ENCODE peak calls at places on chromosomes 5 and 9, in five cellular contexts. B is psoas muscle, T is retinal pigment epithelial cell, J is NB4, Y is GM23338. H is an unnamed sample.

GRCh38 chr5:1553642-1554409 is 30.1 kb upstream of the LPCAT1 start:
- DNase-seq in J (no peak), Y (no peak), B (no peak), T (no peak), H (no peak)

GRCh38 chr5:15074651-15075050 is 203.1 kb upstream of the ANKH start:
- DNase-seq in T (no peak), B (no peak), J (no peak), Y (no peak), H (no peak)

GRCh38 chr5:141412853-141413539 is at the start of gene PCDHGA10:
- DNase-seq in T (no peak), Y (peak), B (peak), J (peak), H (no peak)

GRCh38 chr5:169054506-169054905 is 246.4 kb downstream of the SLIT3 start:
- DNase-seq in J (no peak), Y (no peak), T (no peak), B (no peak), H (no peak)

GRCh38 chr9:129840024-129840423 is 4.8 kb downstream of the USP20 start:
- DNase-seq in J (no peak), T (no peak), Y (no peak), B (no peak), H (no peak)

GRCh38 chr5:72402381-72402890 is 82.3 kb downstream of the PTCD2 start:
- DNase-seq in J (no peak), Y (no peak), T (no peak), B (no peak), H (no peak)

GRCh38 chr5:111649516-111649915 is 107.5 kb downstream of the NREP start:
- DNase-seq in B (no peak), Y (no peak), T (peak), J (no peak), H (no peak)

GRCh38 chr5:83767409-83767992 is 46.8 kb upstream of the HAPLN1 start:
- DNase-seq in Y (peak), T (no peak), B (no peak), J (peak), H (no peak)

GRCh38 chr9:132885691-132886357 is 7.1 kb downstream of the SPACA9 start:
- DNase-seq in B (no peak), T (no peak), Y (no peak), J (peak), H (no peak)

GRCh38 chr5:108148715-108149139 is 233.2 kb downstream of the FBXL17 start:
- DNase-seq in B (no peak), J (peak), Y (peak), T (no peak), H (no peak)

GRCh38 chr5:9324348-9325056 is 221.4 kb downstream of the SEMA5A start:
- DNase-seq in J (no peak), Y (no peak), B (no peak), T (peak), H (no peak)

DNA sequence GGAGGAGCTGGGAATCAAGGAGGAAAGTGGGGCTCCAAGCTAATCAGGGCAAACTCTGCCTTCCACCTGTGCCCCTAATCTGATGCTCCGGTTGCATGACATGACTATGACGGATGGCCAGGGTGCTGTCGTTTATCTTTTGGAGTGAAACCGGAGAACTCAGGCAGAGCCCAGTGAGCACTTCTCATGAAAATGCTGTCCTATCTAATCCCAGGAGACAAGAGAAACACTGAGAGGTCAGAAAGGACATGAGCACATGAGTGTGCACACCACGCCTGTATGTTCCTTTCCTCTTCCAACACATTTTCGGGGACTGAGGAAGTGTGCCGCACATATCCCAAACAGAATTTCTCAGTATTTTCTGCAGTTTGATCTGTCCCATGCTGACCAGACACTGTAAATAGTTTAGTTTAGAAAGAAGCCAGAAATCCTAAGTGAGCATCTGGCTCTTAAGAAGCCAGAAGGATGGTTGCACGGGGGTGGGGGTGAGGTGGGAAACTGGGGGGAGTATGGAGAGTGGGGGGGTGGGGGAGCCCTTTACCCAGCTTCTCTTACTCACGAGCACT is 217.1 kb downstream of the TSSK1B start:
- DNase-seq in J (no peak), T (no peak), B (no peak), Y (no peak), H (no peak)
- H3K4me3 ChIP-seq in J (no peak), T (no peak), B (peak), Y (no peak), H (no peak)

DNA sequence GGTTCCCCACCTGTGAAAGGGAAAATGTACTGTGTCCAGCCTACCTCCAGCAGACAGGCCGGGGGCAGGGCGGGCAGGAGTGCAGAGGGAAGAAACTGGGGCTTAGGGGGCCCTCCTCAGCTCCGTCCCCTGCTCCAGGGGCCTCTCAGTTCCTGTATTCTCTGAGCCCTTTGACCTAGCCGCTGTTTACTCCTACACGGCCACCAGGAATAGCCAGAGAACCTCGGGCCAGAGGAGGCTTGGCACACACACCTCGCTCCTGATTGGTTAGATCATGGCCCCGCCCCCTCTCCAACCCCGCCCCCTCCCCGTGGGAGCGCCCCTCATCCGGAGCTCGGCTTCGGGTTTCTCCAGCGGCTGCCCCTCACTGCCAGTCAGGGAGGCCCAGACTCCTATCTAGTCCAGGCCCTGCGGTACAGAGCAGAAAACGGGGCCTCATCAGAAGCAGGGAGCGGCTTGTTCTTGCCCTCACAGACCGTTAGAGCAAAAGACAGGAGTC is 2.2 kb downstream of the ST6GALNAC6 start:
- DNase-seq in J (peak), Y (peak), T (peak), B (peak), H (peak)
- H3K4me3 ChIP-seq in J (no peak), Y (peak), T (peak), B (peak), H (peak)

GRCh38 chr5:151897896-151898295 is 26.8 kb downstream of the GLRA1 start:
- DNase-seq in T (no peak), Y (no peak), J (no peak), B (no peak), H (no peak)

GRCh38 chr5:151897017-151897552 is 27.6 kb downstream of the GLRA1 start:
- DNase-seq in T (no peak), Y (no peak), J (no peak), B (no peak), H (no peak)

GRCh38 chr5:151895660-151896040 is 29.0 kb downstream of the GLRA1 start:
- DNase-seq in T (no peak), Y (no peak), B (no peak), J (no peak), H (no peak)

GRCh38 chr5:151899400-151899799 is 25.3 kb downstream of the GLRA1 start:
- DNase-seq in B (no peak), Y (no peak), J (no peak), T (no peak), H (no peak)

DNA sequence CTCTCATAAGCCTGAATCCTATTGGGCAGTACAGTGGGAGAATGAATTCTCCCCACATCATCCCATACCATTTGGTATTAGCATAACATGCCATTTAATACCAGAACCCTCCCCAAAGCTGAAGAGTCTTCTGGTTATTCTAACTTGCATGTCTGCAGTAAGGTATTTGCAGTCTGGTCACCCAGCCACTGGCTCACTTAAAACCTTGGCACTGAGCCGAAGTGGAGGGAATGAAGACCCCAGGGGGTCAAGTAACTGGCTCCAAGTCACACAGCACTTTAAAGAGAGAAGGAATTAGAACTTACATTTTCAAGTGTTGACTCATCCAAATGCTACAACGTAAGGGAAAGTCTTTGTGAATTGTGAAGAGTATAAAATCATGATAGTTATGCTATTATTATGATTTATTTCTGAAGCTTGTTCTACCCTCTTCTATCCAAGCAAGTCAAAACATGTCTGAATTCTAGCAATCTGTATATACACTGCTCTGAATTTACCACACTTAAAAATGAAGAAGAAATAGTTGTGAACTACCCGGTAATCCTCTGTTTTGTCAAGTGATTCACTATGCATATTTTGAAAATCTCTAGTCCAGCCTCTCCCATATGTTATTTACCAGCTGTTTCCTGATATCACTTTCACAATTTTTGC is 28.5 kb downstream of the GLRA1 start:
- DNase-seq in Y (peak), J (no peak), T (peak), B (no peak), H (no peak)
- H3K4me3 ChIP-seq in Y (no peak), J (no peak), T (peak), B (no peak), H (no peak)

GRCh38 chr5:142826741-142827492 is 56.7 kb downstream of the ARHGAP26 start:
- DNase-seq in T (peak), B (no peak), J (peak), Y (no peak), H (no peak)
- H3K4me3 ChIP-seq in T (no peak), B (no peak), J (no peak), Y (no peak), H (no peak)

GRCh38 chr9:21029661-21030060 is 1.8 kb downstream of the HACD4 start:
- DNase-seq in Y (no peak), J (no peak), T (no peak), B (no peak), H (no peak)
- H3K4me3 ChIP-seq in Y (no peak), J (no peak), T (no peak), B (no peak), H (no peak)

DNA sequence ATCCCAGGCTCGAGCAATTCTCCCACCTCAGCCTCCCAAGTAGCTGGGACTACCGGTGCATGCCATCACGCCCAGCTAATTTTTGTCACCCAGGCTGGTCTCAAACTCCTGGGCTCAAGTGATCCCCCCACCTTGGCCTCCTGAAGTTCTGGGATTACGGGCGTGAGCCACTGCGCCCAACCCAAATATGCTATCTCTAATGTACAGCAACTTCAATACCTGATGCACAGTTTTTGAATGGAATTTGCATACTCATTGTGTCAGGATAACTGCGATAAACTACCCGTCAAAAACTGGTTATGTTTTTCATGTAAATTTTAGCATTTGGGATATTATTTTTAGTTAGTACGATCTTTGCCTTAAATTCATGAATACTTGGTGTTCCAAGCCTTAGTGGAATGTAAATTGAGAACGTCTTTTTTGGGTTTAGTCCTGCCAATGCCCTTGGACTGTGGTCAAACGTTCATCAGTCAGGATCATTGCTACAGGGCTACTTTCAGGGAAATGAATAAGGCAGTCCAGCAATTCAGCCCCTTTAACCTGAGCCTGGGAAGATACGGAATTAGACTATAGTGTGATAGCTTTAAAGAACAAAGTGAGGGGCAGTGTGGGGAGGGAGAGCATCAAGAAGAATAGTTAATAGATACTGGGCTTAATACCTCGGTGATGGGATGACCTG is 4.5 kb downstream of the UGCG start:
- DNase-seq in J (no peak), B (no peak), Y (no peak), T (no peak), H (no peak)
- H3K4me3 ChIP-seq in J (no peak), B (peak), Y (no peak), T (no peak), H (no peak)

GRCh38 chr5:6775595-6775994 is 62.4 kb downstream of the TENT4A start:
- DNase-seq in J (no peak), Y (no peak), T (no peak), B (no peak), H (no peak)

GRCh38 chr5:6774673-6775327 is 61.6 kb downstream of the TENT4A start:
- DNase-seq in T (no peak), J (no peak), Y (no peak), B (no peak), H (no peak)

GRCh38 chr5:6772886-6773285 is 59.7 kb downstream of the TENT4A start:
- DNase-seq in T (no peak), B (no peak), J (no peak), Y (no peak), H (no peak)

GRCh38 chr5:6770826-6771607 is 57.8 kb downstream of the TENT4A start:
- DNase-seq in T (no peak), Y (no peak), B (no peak), J (no peak), H (no peak)

GRCh38 chr5:6773342-6774035 is 60.3 kb downstream of the TENT4A start:
- DNase-seq in T (no peak), J (peak), B (no peak), Y (no peak), H (no peak)
- H3K4me3 ChIP-seq in T (no peak), J (no peak), B (no peak), Y (no peak), H (no peak)

DNA sequence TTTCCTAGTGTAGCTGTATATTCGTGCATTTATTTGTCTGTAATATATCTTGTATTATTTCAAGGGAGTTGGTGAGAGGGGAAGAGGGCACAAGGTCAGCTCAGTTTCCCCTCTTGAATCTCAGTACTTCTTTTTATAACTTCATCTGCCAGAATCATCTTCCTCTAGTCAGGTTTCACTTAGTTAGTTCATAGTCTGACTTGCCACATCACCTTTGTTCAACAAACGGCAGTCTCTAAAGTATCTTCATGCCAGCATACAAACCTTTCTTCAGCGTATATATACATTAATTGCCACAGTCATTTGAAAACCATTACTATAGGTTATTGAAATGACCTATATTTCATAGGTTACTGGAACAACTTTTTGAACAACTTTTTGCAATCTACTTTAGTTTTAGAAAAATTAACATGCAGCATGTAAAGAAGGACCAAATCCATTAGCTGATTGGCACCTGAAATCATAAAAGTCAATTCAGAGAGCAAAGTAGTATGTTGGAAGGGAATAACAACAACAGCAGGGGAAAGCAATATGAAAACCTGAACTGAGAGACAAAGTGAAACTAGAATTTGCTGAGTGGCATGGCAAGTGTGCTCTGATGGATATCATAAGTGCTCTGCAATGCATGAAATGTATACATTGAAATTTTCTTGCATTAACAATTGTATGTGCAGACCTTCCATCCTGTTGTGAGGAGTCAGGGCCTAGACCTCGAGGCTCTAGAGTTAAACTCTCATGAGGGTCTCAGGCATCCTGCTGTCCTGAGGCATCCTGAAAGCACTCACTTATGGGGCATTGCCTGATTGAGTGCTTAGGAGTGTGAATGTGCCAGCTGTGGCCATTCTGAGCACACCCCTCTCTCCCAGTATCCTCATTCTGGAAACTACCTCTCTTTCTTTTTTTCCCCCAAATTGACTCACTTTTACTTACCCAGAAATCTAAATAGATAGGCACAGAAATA is 1.3 kb downstream of the ECM2 start:
- DNase-seq in Y (no peak), J (no peak), B (no peak), T (no peak), H (peak)
- H3K4me3 ChIP-seq in Y (no peak), J (no peak), B (peak), T (no peak), H (peak)